ENCODE peak calls at places on chromosomes 3 and 15, in nine cellular contexts. J, P, E, N, T, Y, I, V and X are unnamed samples.

GRCh38 chr3:53134631-53135232 is 4.5 kb upstream of the RFT1 start:
- DNase-seq in J (peak; percentile 62), P (peak; percentile 26), E (no peak), N (peak; percentile 71), T (peak; percentile 85), Y (peak; percentile 74), I (peak; percentile 34), V (peak; percentile 88), X (peak; percentile 61)

GRCh38 chr3:22981176-22981575 is 222.0 kb upstream of the UBE2E2 start:
- DNase-seq in J (no peak), P (no peak), E (no peak), N (no peak), T (no peak), Y (no peak), I (no peak), V (no peak), X (no peak)

GRCh38 chr3:78337801-78338211 is 1297.9 kb downstream of the ROBO2 start:
- DNase-seq in J (no peak), P (peak; percentile 18), E (no peak), N (no peak), T (no peak), Y (no peak), I (no peak), V (no peak), X (no peak)

GRCh38 chr3:179196098-179196497 is 47.9 kb downstream of the PIK3CA start:
- DNase-seq in J (no peak), P (peak; percentile 82), E (no peak), N (no peak), T (no peak), Y (no peak), I (no peak), V (no peak), X (no peak)

GRCh38 chr3:46923559-46924350 is 46.2 kb downstream of the PTH1R start:
- DNase-seq in J (peak; percentile 54), P (no peak), E (no peak), N (no peak), T (peak; percentile 38), Y (peak; percentile 41), I (no peak), V (peak; percentile 49), X (peak; percentile 31)

GRCh38 chr3:159669024-159669476 is 319.6 kb upstream of the IL12A start:
- DNase-seq in J (no peak), P (peak; percentile 44), E (no peak), N (no peak), T (peak; percentile 61), Y (no peak), I (no peak), V (no peak), X (no peak)

GRCh38 chr15:70351391-70351790 is 253.7 kb upstream of the TLE3 start:
- DNase-seq in J (no peak), P (no peak), E (no peak), N (no peak), T (no peak), Y (no peak), I (no peak), V (no peak), X (no peak)

GRCh38 chr3:42262525-42262924 is 3.5 kb downstream of the CCK start:
- DNase-seq in J (no peak), P (peak; percentile 83), E (no peak), N (no peak), T (no peak), Y (no peak), I (no peak), V (no peak), X (no peak)

GRCh38 chr15:56984681-56985515 is 66.5 kb downstream of the TCF12 start:
- DNase-seq in J (no peak), P (peak; percentile 48), E (no peak), N (no peak), T (no peak), Y (no peak), I (no peak), V (no peak), X (no peak)

GRCh38 chr15:40812721-40813425 is 5.6 kb upstream of the DNAJC17 start:
- DNase-seq in J (no peak), P (no peak), E (no peak), N (no peak), T (no peak), Y (no peak), I (no peak), V (no peak), X (no peak)